ENCODE peak calls at places on chromosomes 7 and 10, in six cellular contexts. H is T-helper 1 cell, W is mucosa of descending colon, G is astrocyte of the spinal cord, E is H7, O is substantia nigra. F is an unnamed sample.

GRCh38 chr10:124568339-124568738 is 106.7 kb downstream of the LHPP start:
- DNase-seq in G (no peak), E (no peak), W (peak; percentile 16), O (no peak), H (no peak), F (no peak)

GRCh38 chr10:93006435-93007039 is 54.1 kb upstream of the CYP26C1 start:
- DNase-seq in H (no peak), G (peak; percentile 59), E (peak; percentile 8), W (no peak), O (no peak), F (peak; percentile 63)

GRCh38 chr10:78947226-78947625 is 121.5 kb upstream of the ZMIZ1 start:
- DNase-seq in G (no peak), E (no peak), O (no peak), H (no peak), W (no peak), F (no peak)

GRCh38 chr7:17304926-17305325 is 6.5 kb downstream of the AHR start:
- DNase-seq in H (no peak), O (no peak), W (no peak), E (no peak), G (peak; percentile 94), F (no peak)

GRCh38 chr7:78912781-78913180 is 540.7 kb downstream of the MAGI2 start:
- DNase-seq in H (no peak), O (no peak), W (no peak), E (no peak), G (peak; percentile 2), F (no peak)

GRCh38 chr10:62373995-62374861 is at the start of gene ZNF365:
- DNase-seq in G (peak; percentile 27), H (peak; percentile 29), E (peak; percentile 74), W (peak; percentile 27), O (peak; percentile 54), F (peak; percentile 84)

GRCh38 chr10:78342787-78343186 is 309.1 kb downstream of the RPS24 start:
- DNase-seq in W (no peak), O (no peak), G (no peak), E (peak; percentile 4), H (no peak), F (no peak)

GRCh38 chr10:79219276-79219957 is 127.9 kb upstream of the PPIF start:
- DNase-seq in H (no peak), O (no peak), G (no peak), W (no peak), E (no peak), F (no peak)

GRCh38 chr7:20831451-20831850 is 44.8 kb upstream of the SP8 start:
- DNase-seq in H (no peak), O (no peak), G (no peak), W (no peak), E (peak; percentile 49), F (no peak)

GRCh38 chr7:44962483-44963251 is 16.1 kb downstream of the MYO1G start:
- DNase-seq in E (peak; percentile 85), W (no peak), O (no peak), G (no peak), H (no peak), F (peak; percentile 68)

GRCh38 chr7:19442016-19442785 is 266.6 kb downstream of the POLR1F start:
- DNase-seq in G (peak; percentile 70), O (no peak), E (peak; percentile 36), W (no peak), H (no peak), F (peak; percentile 67)

GRCh38 chr10:84008878-84009277 is 130.4 kb upstream of the GHITM start:
- DNase-seq in O (no peak), W (peak; percentile 63), G (no peak), H (no peak), E (peak; percentile 60), F (peak; percentile 67)

GRCh38 chr7:105426606-105427146 is 38.0 kb upstream of the SRPK2 start:
- DNase-seq in H (no peak), W (no peak), E (no peak), G (no peak), O (no peak), F (no peak)

GRCh38 chr7:1839701-1840100 is 169.6 kb downstream of the ELFN1 start:
- DNase-seq in O (no peak), E (no peak), W (peak; percentile 10), H (peak; percentile 3), G (no peak), F (no peak)

GRCh38 chr7:111756687-111757178 is 194.4 kb upstream of the IMMP2L start:
- DNase-seq in H (no peak), O (peak; percentile 40), G (peak; percentile 46), E (peak; percentile 51), W (peak; percentile 29), F (peak; percentile 75)

GRCh38 chr7:159109092-159110035 is 35.3 kb downstream of the VIPR2 start:
- DNase-seq in H (no peak), W (no peak), E (no peak), O (no peak), G (no peak), F (no peak)

GRCh38 chr7:136339464-136339863 is 362.3 kb upstream of the MTPN start:
- DNase-seq in E (no peak), H (no peak), W (no peak), G (peak; percentile 5), O (no peak), F (no peak)

GRCh38 chr10:12214763-12215218 is 18.8 kb downstream of the CDC123 start:
- DNase-seq in O (peak; percentile 6), E (peak; percentile 40), G (peak; percentile 62), H (no peak), W (no peak), F (peak; percentile 61)

GRCh38 chr10:70508912-70509366 is 30.4 kb downstream of the PALD1 start:
- DNase-seq in W (peak; percentile 51), O (no peak), E (peak; percentile 89), G (peak; percentile 36), H (no peak), F (peak; percentile 63)

GRCh38 chr10:95183451-95184230 is 10.4 kb upstream of the ACSM6 start:
- DNase-seq in G (peak; percentile 82), W (peak; percentile 95), E (peak; percentile 94), H (peak; percentile 21), O (peak; percentile 29), F (peak; percentile 94)

GRCh38 chr7:85156661-85157213 is 30.1 kb downstream of the SEMA3D start:
- DNase-seq in E (no peak), H (no peak), G (no peak), W (no peak), O (no peak), F (no peak)

GRCh38 chr7:111834367-111834766 is 272.1 kb upstream of the IMMP2L start:
- DNase-seq in O (no peak), H (no peak), W (no peak), E (no peak), G (no peak), F (no peak)

GRCh38 chr10:103870503-103870902 is 15.1 kb upstream of the SH3PXD2A start:
- DNase-seq in E (peak; percentile 57), O (no peak), G (peak; percentile 46), H (no peak), W (no peak), F (peak; percentile 36)

GRCh38 chr7:38934536-38934935 is 25.5 kb upstream of the VPS41 start:
- DNase-seq in O (no peak), W (no peak), E (no peak), G (no peak), H (no peak), F (peak; percentile 48)

GRCh38 chr10:15068802-15069201 is 19.8 kb downstream of the ACBD7 start:
- DNase-seq in W (no peak), G (peak; percentile 61), E (no peak), O (no peak), H (no peak), F (no peak)

GRCh38 chr10:70234668-70235447 is 1.6 kb upstream of the PPA1 start:
- DNase-seq in W (no peak), E (no peak), H (no peak), G (peak; percentile 50), O (no peak), F (no peak)

GRCh38 chr10:43693602-43694001 is 44.9 kb upstream of the ZNF32 start:
- DNase-seq in H (no peak), E (no peak), G (no peak), O (no peak), W (no peak), F (no peak)

GRCh38 chr10:72245949-72246525 is 27.7 kb upstream of the DDIT4 start:
- DNase-seq in O (no peak), W (peak; percentile 23), G (no peak), H (no peak), E (no peak), F (no peak)

GRCh38 chr7:16004661-16005060 is 318.2 kb upstream of the MEOX2 start:
- DNase-seq in G (no peak), E (no peak), H (no peak), O (no peak), W (no peak), F (no peak)

GRCh38 chr7:11833431-11833830 is 1.4 kb upstream of the THSD7A start:
- DNase-seq in E (no peak), O (no peak), G (no peak), W (no peak), H (no peak), F (peak; percentile 57)

GRCh38 chr7:98802088-98802780 is 67.6 kb downstream of the TMEM130 start:
- DNase-seq in W (no peak), E (peak; percentile 52), G (peak; percentile 15), H (no peak), O (no peak), F (peak; percentile 68)

GRCh38 chr7:69070476-69070875 is 527.8 kb upstream of the AUTS2 start:
- DNase-seq in E (no peak), G (no peak), O (no peak), W (no peak), H (no peak), F (no peak)